ENCODE peak calls at places on chromosomes 4 and X, in six cellular contexts. One of them, this sample, is unnamed.
A peak's percentile ranks its signal among the peaks of the same experiment; 100 is the strongest.

GRCh38 chr4:898123-898522 is 34.0 kb downstream of the GAK start:
- DNase-seq in NCI-H82: no peak
- DNase-seq in activated T-cell treated with anti-CD3 and anti-CD28 coated beads for 1 hour: no peak
- DNase-seq in GM20000: no peak
- DNase-seq in stomach: no peak
- DNase-seq in left ventricle myocardium superior: peak; percentile 18
- DNase-seq in this sample: no peak

GRCh38 chrX:115940348-115940747 is 230.2 kb upstream of the AGTR2 start:
- DNase-seq in NCI-H82: no peak
- DNase-seq in activated T-cell treated with anti-CD3 and anti-CD28 coated beads for 1 hour: no peak
- DNase-seq in GM20000: no peak
- DNase-seq in stomach: no peak
- DNase-seq in left ventricle myocardium superior: no peak
- DNase-seq in this sample: no peak

GRCh38 chrX:120672389-120672788 is 42.5 kb upstream of the C1GALT1C1 start:
- DNase-seq in NCI-H82: no peak
- DNase-seq in activated T-cell treated with anti-CD3 and anti-CD28 coated beads for 1 hour: no peak
- DNase-seq in GM20000: no peak
- DNase-seq in stomach: peak; percentile 30
- DNase-seq in left ventricle myocardium superior: peak; percentile 50
- DNase-seq in this sample: no peak

GRCh38 chrX:75229774-75230173 is 44.1 kb upstream of the UPRT start:
- DNase-seq in NCI-H82: no peak
- DNase-seq in activated T-cell treated with anti-CD3 and anti-CD28 coated beads for 1 hour: no peak
- DNase-seq in GM20000: peak; percentile 10
- DNase-seq in stomach: no peak
- DNase-seq in left ventricle myocardium superior: no peak
- DNase-seq in this sample: peak; percentile 28

GRCh38 chr4:110586137-110586850 is 36.6 kb downstream of the PITX2 start:
- DNase-seq in NCI-H82: peak; percentile 60
- DNase-seq in activated T-cell treated with anti-CD3 and anti-CD28 coated beads for 1 hour: no peak
- DNase-seq in GM20000: peak; percentile 41
- DNase-seq in stomach: no peak
- DNase-seq in left ventricle myocardium superior: no peak
- DNase-seq in this sample: peak; percentile 18

GRCh38 chrX:20144491-20144890 is 2.9 kb upstream of the EIF1AX start:
- DNase-seq in NCI-H82: no peak
- DNase-seq in activated T-cell treated with anti-CD3 and anti-CD28 coated beads for 1 hour: no peak
- DNase-seq in GM20000: no peak
- DNase-seq in stomach: no peak
- DNase-seq in left ventricle myocardium superior: no peak
- DNase-seq in this sample: peak; percentile 36

GRCh38 chrX:101219840-101220191 is 230 bp downstream of the DRP2 start:
- DNase-seq in NCI-H82: no peak
- DNase-seq in activated T-cell treated with anti-CD3 and anti-CD28 coated beads for 1 hour: no peak
- DNase-seq in GM20000: no peak
- DNase-seq in stomach: no peak
- DNase-seq in left ventricle myocardium superior: no peak
- DNase-seq in this sample: no peak

GRCh38 chrX:22164770-22165388 is 107.8 kb upstream of the CBLL2 start:
- DNase-seq in NCI-H82: no peak
- DNase-seq in activated T-cell treated with anti-CD3 and anti-CD28 coated beads for 1 hour: no peak
- DNase-seq in GM20000: no peak
- DNase-seq in stomach: no peak
- DNase-seq in left ventricle myocardium superior: no peak
- DNase-seq in this sample: no peak

GRCh38 chr4:41722171-41722570 is 26.4 kb downstream of the PHOX2B start:
- DNase-seq in NCI-H82: no peak
- DNase-seq in activated T-cell treated with anti-CD3 and anti-CD28 coated beads for 1 hour: no peak
- DNase-seq in GM20000: no peak
- DNase-seq in stomach: no peak
- DNase-seq in left ventricle myocardium superior: no peak
- DNase-seq in this sample: no peak

GRCh38 chr4:99207911-99208718 is 10.9 kb downstream of the ADH6 start:
- DNase-seq in NCI-H82: no peak
- DNase-seq in activated T-cell treated with anti-CD3 and anti-CD28 coated beads for 1 hour: no peak
- DNase-seq in GM20000: no peak
- DNase-seq in stomach: no peak
- DNase-seq in left ventricle myocardium superior: no peak
- DNase-seq in this sample: no peak

GRCh38 chrX:98350940-98351339 is 1467.2 kb downstream of the RPA4 start:
- DNase-seq in NCI-H82: no peak
- DNase-seq in activated T-cell treated with anti-CD3 and anti-CD28 coated beads for 1 hour: no peak
- DNase-seq in GM20000: no peak
- DNase-seq in stomach: no peak
- DNase-seq in left ventricle myocardium superior: no peak
- DNase-seq in this sample: no peak

GRCh38 chr4:40214038-40214437 is 17.2 kb downstream of the RHOH start:
- DNase-seq in NCI-H82: no peak
- DNase-seq in activated T-cell treated with anti-CD3 and anti-CD28 coated beads for 1 hour: no peak
- DNase-seq in GM20000: no peak
- DNase-seq in stomach: no peak
- DNase-seq in left ventricle myocardium superior: no peak
- DNase-seq in this sample: no peak

GRCh38 chr4:13980317-13980716 is 352.8 kb upstream of the BOD1L1 start:
- DNase-seq in NCI-H82: no peak
- DNase-seq in activated T-cell treated with anti-CD3 and anti-CD28 coated beads for 1 hour: no peak
- DNase-seq in GM20000: no peak
- DNase-seq in stomach: no peak
- DNase-seq in left ventricle myocardium superior: no peak
- DNase-seq in this sample: peak; percentile 32

GRCh38 chr4:102423375-102423774 is 77.8 kb upstream of the NFKB1 start:
- DNase-seq in NCI-H82: no peak
- DNase-seq in activated T-cell treated with anti-CD3 and anti-CD28 coated beads for 1 hour: no peak
- DNase-seq in GM20000: no peak
- DNase-seq in stomach: no peak
- DNase-seq in left ventricle myocardium superior: no peak
- DNase-seq in this sample: no peak

GRCh38 chrX:98501441-98501840 is 1617.7 kb downstream of the RPA4 start:
- DNase-seq in NCI-H82: no peak
- DNase-seq in activated T-cell treated with anti-CD3 and anti-CD28 coated beads for 1 hour: no peak
- DNase-seq in GM20000: no peak
- DNase-seq in stomach: no peak
- DNase-seq in left ventricle myocardium superior: no peak
- DNase-seq in this sample: no peak

GRCh38 chr4:172819353-172819752 is 349.3 kb upstream of the GALNT7 start:
- DNase-seq in NCI-H82: no peak
- DNase-seq in activated T-cell treated with anti-CD3 and anti-CD28 coated beads for 1 hour: no peak
- DNase-seq in GM20000: no peak
- DNase-seq in stomach: no peak
- DNase-seq in left ventricle myocardium superior: no peak
- DNase-seq in this sample: no peak

GRCh38 chrX:20063716-20064351 is 52.9 kb downstream of the MAP7D2 start:
- DNase-seq in NCI-H82: peak; percentile 28
- DNase-seq in activated T-cell treated with anti-CD3 and anti-CD28 coated beads for 1 hour: no peak
- DNase-seq in GM20000: no peak
- DNase-seq in stomach: no peak
- DNase-seq in left ventricle myocardium superior: no peak
- DNase-seq in this sample: peak; percentile 32

GRCh38 chr4:118967393-118967792 is 78.7 kb downstream of the SYNPO2 start:
- DNase-seq in NCI-H82: no peak
- DNase-seq in activated T-cell treated with anti-CD3 and anti-CD28 coated beads for 1 hour: no peak
- DNase-seq in GM20000: no peak
- DNase-seq in stomach: no peak
- DNase-seq in left ventricle myocardium superior: no peak
- DNase-seq in this sample: no peak

GRCh38 chr4:158018090-158018808 is 154.6 kb downstream of the GASK1B start:
- DNase-seq in NCI-H82: no peak
- DNase-seq in activated T-cell treated with anti-CD3 and anti-CD28 coated beads for 1 hour: no peak
- DNase-seq in GM20000: no peak
- DNase-seq in stomach: no peak
- DNase-seq in left ventricle myocardium superior: no peak
- DNase-seq in this sample: peak; percentile 16

GRCh38 chrX:41333994-41334865 is at the start of gene DDX3X:
- DNase-seq in NCI-H82: peak; percentile 96
- DNase-seq in activated T-cell treated with anti-CD3 and anti-CD28 coated beads for 1 hour: peak; percentile 74
- DNase-seq in GM20000: peak; percentile 76
- DNase-seq in stomach: peak; percentile 92
- DNase-seq in left ventricle myocardium superior: peak; percentile 91
- DNase-seq in this sample: peak; percentile 94